ENCODE peak calls at places on chromosomes 16 and 17, in six cellular contexts. One of them, this sample, is unnamed.
A peak's percentile ranks its signal among the peaks of the same experiment; 100 is the strongest.

GRCh38 chr17:8226536-8227237 is 16.3 kb upstream of the AURKB start:
- DNase-seq in colonic mucosa: peak; percentile 90
- DNase-seq in right lobe of liver: no peak
- DNase-seq in PC-3: peak; percentile 3
- DNase-seq in AG04450: peak; percentile 78
- DNase-seq in AG09319: peak; percentile 86
- DNase-seq in this sample: peak; percentile 36

GRCh38 chr16:54938351-54939346 is 8.0 kb downstream of the IRX5 start:
- DNase-seq in AG04450: no peak
- DNase-seq in AG09319: no peak
- DNase-seq in colonic mucosa: no peak
- DNase-seq in right lobe of liver: no peak
- DNase-seq in PC-3: no peak
- DNase-seq in this sample: no peak

GRCh38 chr16:81451753-81452680 is 7.4 kb downstream of the CMIP start:
- DNase-seq in AG04450: no peak
- DNase-seq in AG09319: no peak
- DNase-seq in right lobe of liver: peak; percentile 66
- DNase-seq in PC-3: no peak
- DNase-seq in colonic mucosa: peak; percentile 70
- DNase-seq in this sample: no peak

GRCh38 chr16:29306201-29306600 is 100.3 kb downstream of the NPIPB11 start:
- DNase-seq in PC-3: no peak
- DNase-seq in right lobe of liver: no peak
- DNase-seq in colonic mucosa: no peak
- DNase-seq in AG04450: no peak
- DNase-seq in AG09319: no peak
- DNase-seq in this sample: no peak

GRCh38 chr17:32103476-32104113 is 38.7 kb upstream of the RHOT1 start:
- DNase-seq in right lobe of liver: no peak
- DNase-seq in PC-3: no peak
- DNase-seq in AG04450: no peak
- DNase-seq in AG09319: peak; percentile 20
- DNase-seq in colonic mucosa: no peak
- DNase-seq in this sample: no peak

GRCh38 chr16:8863594-8864424 is 5.0 kb downstream of the CARHSP1 start:
- DNase-seq in colonic mucosa: peak; percentile 67
- DNase-seq in right lobe of liver: peak; percentile 98
- DNase-seq in PC-3: no peak
- DNase-seq in AG09319: no peak
- DNase-seq in AG04450: no peak
- DNase-seq in this sample: no peak

GRCh38 chr17:55325405-55325804 is 60.6 kb downstream of the HLF start:
- DNase-seq in AG04450: no peak
- DNase-seq in right lobe of liver: no peak
- DNase-seq in PC-3: no peak
- DNase-seq in colonic mucosa: no peak
- DNase-seq in AG09319: no peak
- DNase-seq in this sample: no peak

GRCh38 chr16:57818377-57819055 is 16.2 kb upstream of the KIFC3 start:
- DNase-seq in AG04450: no peak
- DNase-seq in AG09319: no peak
- DNase-seq in right lobe of liver: no peak
- DNase-seq in colonic mucosa: no peak
- DNase-seq in PC-3: peak; percentile 78
- DNase-seq in this sample: no peak

GRCh38 chr17:42623732-42624596 is 14.5 kb downstream of the TUBG1 start:
- DNase-seq in PC-3: peak; percentile 91
- DNase-seq in AG09319: no peak
- DNase-seq in right lobe of liver: no peak
- DNase-seq in AG04450: no peak
- DNase-seq in colonic mucosa: peak; percentile 62
- DNase-seq in this sample: no peak

GRCh38 chr17:19386276-19386863 is 620 bp downstream of the MFAP4 start:
- DNase-seq in right lobe of liver: peak; percentile 62
- DNase-seq in AG09319: peak; percentile 48
- DNase-seq in AG04450: peak; percentile 50
- DNase-seq in PC-3: peak; percentile 81
- DNase-seq in colonic mucosa: no peak
- DNase-seq in this sample: no peak

GRCh38 chr16:28863929-28864886 is 565 bp downstream of the SH2B1 start:
- DNase-seq in right lobe of liver: no peak
- DNase-seq in PC-3: no peak
- DNase-seq in AG04450: no peak
- DNase-seq in AG09319: no peak
- DNase-seq in colonic mucosa: peak; percentile 73
- DNase-seq in this sample: no peak

DNA sequence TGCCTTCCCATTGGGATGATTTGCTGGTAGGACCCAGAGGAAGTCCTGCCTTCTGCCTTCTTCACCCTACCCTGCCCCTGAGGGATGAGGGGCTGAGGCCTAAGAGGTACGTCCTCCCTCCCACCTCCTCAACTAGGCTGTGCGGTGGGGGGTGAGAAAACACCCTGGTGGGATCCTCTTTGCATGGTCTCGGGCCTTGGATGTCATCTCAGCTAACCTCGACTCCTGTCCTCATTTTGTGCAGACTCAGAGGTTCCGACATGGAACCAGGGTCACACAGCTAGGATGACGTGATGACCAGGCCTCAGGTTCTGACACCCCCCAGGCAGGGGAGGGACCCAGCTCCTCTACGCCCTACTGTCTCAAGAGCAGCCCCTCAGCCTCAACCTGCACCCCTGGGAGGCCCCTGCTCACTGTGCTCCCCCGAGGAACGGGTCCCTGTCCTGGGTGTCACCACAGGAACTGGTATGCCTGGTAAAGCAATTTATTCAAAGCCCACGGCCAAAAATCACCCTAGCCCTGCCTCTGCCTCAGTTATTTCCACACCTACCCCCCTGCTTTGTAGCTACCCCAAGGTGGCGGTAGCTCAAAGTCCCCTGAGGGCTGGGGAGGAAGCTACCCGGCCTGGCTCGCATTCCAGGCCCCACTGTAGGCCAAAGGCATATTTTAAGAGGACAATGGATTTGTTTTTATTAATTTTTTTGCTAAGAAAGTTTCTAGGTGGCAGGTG is 17.5 kb downstream of the UNC13D start:
- DNase-seq in colonic mucosa: no peak
- DNase-seq in PC-3: no peak
- DNase-seq in AG04450: no peak
- DNase-seq in AG09319: no peak
- DNase-seq in right lobe of liver: no peak
- DNase-seq in this sample: no peak
- TF ChIP-seq CTCF in colonic mucosa: no peak
- TF ChIP-seq CTCF in PC-3: no peak
- TF ChIP-seq CTCF in AG04450: no peak
- TF ChIP-seq CTCF in AG09319: no peak
- TF ChIP-seq CTCF in right lobe of liver: no peak
- TF ChIP-seq CTCF in this sample: no peak

GRCh38 chr17:75077490-75078096 is 10.2 kb upstream of the SLC16A5 start:
- DNase-seq in AG09319: no peak
- DNase-seq in AG04450: no peak
- DNase-seq in PC-3: no peak
- DNase-seq in colonic mucosa: peak; percentile 73
- DNase-seq in right lobe of liver: peak; percentile 86
- DNase-seq in this sample: peak; percentile 53
- TF ChIP-seq CTCF in AG09319: no peak
- TF ChIP-seq CTCF in AG04450: peak; percentile 3
- TF ChIP-seq CTCF in PC-3: peak; percentile 24
- TF ChIP-seq CTCF in colonic mucosa: no peak
- TF ChIP-seq CTCF in right lobe of liver: peak; percentile 18
- TF ChIP-seq CTCF in this sample: no peak

GRCh38 chr16:16118337-16118736 is 105.0 kb downstream of the ABCC6 start:
- DNase-seq in AG04450: no peak
- DNase-seq in AG09319: no peak
- DNase-seq in PC-3: no peak
- DNase-seq in colonic mucosa: no peak
- DNase-seq in right lobe of liver: no peak
- DNase-seq in this sample: no peak

GRCh38 chr16:16120382-16121184 is 102.7 kb downstream of the ABCC6 start:
- DNase-seq in PC-3: no peak
- DNase-seq in AG09319: no peak
- DNase-seq in AG04450: no peak
- DNase-seq in colonic mucosa: peak; percentile 46
- DNase-seq in right lobe of liver: no peak
- DNase-seq in this sample: no peak

GRCh38 chr16:16121185-16121727 is 102.0 kb downstream of the ABCC6 start:
- DNase-seq in AG04450: no peak
- DNase-seq in AG09319: no peak
- DNase-seq in PC-3: no peak
- DNase-seq in colonic mucosa: no peak
- DNase-seq in right lobe of liver: no peak
- DNase-seq in this sample: no peak

GRCh38 chr16:16122264-16122663 is 101.0 kb downstream of the ABCC6 start:
- DNase-seq in AG09319: no peak
- DNase-seq in right lobe of liver: no peak
- DNase-seq in PC-3: no peak
- DNase-seq in colonic mucosa: no peak
- DNase-seq in AG04450: no peak
- DNase-seq in this sample: no peak

GRCh38 chr16:16120044-16120381 is 103.3 kb downstream of the ABCC6 start:
- DNase-seq in right lobe of liver: no peak
- DNase-seq in AG09319: no peak
- DNase-seq in AG04450: no peak
- DNase-seq in colonic mucosa: peak; percentile 63
- DNase-seq in PC-3: no peak
- DNase-seq in this sample: no peak
- TF ChIP-seq CTCF in right lobe of liver: no peak
- TF ChIP-seq CTCF in AG09319: no peak
- TF ChIP-seq CTCF in AG04450: no peak
- TF ChIP-seq CTCF in colonic mucosa: no peak
- TF ChIP-seq CTCF in PC-3: no peak
- TF ChIP-seq CTCF in this sample: no peak

GRCh38 chr16:105521-105920 is 27.5 kb downstream of the MPG start:
- DNase-seq in AG04450: no peak
- DNase-seq in AG09319: no peak
- DNase-seq in right lobe of liver: no peak
- DNase-seq in colonic mucosa: no peak
- DNase-seq in PC-3: no peak
- DNase-seq in this sample: no peak
- TF ChIP-seq CTCF in AG04450: no peak
- TF ChIP-seq CTCF in AG09319: no peak
- TF ChIP-seq CTCF in right lobe of liver: no peak
- TF ChIP-seq CTCF in colonic mucosa: no peak
- TF ChIP-seq CTCF in PC-3: no peak
- TF ChIP-seq CTCF in this sample: no peak

DNA sequence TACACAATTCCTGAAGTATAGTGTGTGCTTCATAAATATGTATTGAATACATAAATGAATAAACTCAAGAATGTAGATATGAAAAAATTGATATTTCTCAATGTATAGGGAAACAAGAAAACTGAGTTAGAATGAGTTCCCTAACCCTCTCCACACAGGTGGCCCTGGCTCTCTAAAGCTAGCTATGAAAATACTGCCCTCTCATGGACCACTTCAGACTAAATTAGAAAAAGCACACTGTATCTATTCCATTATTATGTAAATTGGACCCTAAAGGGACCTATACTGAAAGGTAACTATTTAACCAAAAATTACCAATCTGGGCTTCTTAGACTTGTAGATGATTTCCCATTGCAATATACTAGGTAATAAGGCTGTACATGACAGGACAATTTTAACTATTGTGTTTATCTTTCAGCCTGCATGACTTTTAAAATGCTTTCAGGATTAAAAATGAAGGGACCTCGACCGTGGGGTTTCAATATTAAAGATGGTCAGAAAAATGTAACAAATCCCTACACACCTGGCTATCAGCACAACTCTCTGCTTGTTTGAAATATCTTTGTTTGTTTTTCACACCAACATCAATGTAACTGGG is 672.5 kb upstream of the KIF2B start:
- DNase-seq in PC-3: peak; percentile 19
- DNase-seq in right lobe of liver: no peak
- DNase-seq in colonic mucosa: no peak
- DNase-seq in AG09319: no peak
- DNase-seq in AG04450: no peak
- DNase-seq in this sample: no peak
- TF ChIP-seq CTCF in PC-3: peak; percentile 44
- TF ChIP-seq CTCF in right lobe of liver: peak; percentile 30
- TF ChIP-seq CTCF in colonic mucosa: no peak
- TF ChIP-seq CTCF in AG09319: no peak
- TF ChIP-seq CTCF in AG04450: no peak
- TF ChIP-seq CTCF in this sample: no peak

GRCh38 chr16:66698046-66698445 is 1.5 kb upstream of the CMTM4 start:
- DNase-seq in colonic mucosa: no peak
- DNase-seq in AG04450: no peak
- DNase-seq in PC-3: no peak
- DNase-seq in AG09319: no peak
- DNase-seq in right lobe of liver: no peak
- DNase-seq in this sample: no peak

GRCh38 chr16:66695935-66696668 is 441 bp downstream of the CMTM4 start:
- DNase-seq in AG09319: no peak
- DNase-seq in PC-3: peak; percentile 35
- DNase-seq in colonic mucosa: peak; percentile 80
- DNase-seq in right lobe of liver: peak; percentile 54
- DNase-seq in AG04450: no peak
- DNase-seq in this sample: peak; percentile 18

GRCh38 chr16:66699898-66700297 is 3.4 kb upstream of the CMTM4 start:
- DNase-seq in AG09319: no peak
- DNase-seq in colonic mucosa: no peak
- DNase-seq in right lobe of liver: no peak
- DNase-seq in PC-3: no peak
- DNase-seq in AG04450: no peak
- DNase-seq in this sample: no peak

GRCh38 chr16:66695474-66695934 is 1.0 kb downstream of the CMTM4 start:
- DNase-seq in AG09319: no peak
- DNase-seq in right lobe of liver: no peak
- DNase-seq in colonic mucosa: no peak
- DNase-seq in PC-3: no peak
- DNase-seq in AG04450: no peak
- DNase-seq in this sample: no peak

DNA sequence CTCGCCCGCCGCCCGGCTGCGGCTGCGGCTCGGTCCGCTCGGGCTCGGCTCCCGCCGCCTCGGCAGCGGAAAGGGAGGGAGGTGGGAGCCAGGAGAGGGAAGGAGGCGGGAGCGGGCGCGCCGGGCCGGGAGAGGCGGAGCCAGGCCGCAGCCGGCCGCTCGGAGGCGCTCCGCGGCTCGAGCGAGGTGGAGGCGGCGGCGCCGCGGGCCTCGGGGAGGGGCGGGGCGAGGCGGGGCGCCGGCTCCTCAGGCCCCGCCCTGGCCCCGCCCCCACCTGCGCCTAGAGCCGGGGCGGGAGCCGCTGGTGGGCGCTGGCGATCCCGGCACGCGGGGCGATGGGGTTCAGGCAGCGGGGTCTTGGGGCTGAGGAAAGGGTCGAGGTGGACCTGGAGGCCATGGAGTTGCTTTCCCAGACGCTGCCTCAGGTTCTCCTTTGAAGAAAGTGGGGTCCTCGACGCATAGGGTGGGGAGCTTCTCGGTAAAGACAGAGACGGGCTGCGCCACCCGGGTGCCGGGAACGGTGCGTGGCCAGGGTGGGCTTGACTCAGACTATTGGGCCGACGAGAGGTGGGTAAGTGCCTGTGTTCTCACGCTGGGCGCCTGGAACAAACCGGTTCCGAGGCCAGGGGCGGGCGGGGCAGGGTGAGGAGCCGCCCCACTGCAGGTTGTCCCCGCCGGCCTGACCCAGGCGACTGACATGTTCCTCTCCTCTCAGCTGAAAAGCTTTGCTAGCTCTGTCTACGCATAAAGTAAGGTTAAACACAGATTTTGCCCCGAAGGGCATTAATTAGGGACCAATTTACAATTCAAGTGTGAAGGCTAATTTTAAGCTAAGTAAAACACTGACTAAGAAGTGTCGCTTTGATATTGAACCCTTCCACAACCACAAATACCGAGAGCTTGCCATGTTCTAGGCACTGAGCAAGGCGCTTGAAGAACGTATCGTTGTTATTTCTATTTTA is at the start of gene CMTM4:
- DNase-seq in AG04450: peak; percentile 26
- DNase-seq in AG09319: peak; percentile 66
- DNase-seq in colonic mucosa: peak; percentile 85
- DNase-seq in PC-3: peak; percentile 87
- DNase-seq in right lobe of liver: peak; percentile 91
- DNase-seq in this sample: peak; percentile 76
- TF ChIP-seq CTCF in AG04450: no peak
- TF ChIP-seq CTCF in AG09319: no peak
- TF ChIP-seq CTCF in colonic mucosa: no peak
- TF ChIP-seq CTCF in PC-3: peak; percentile 32
- TF ChIP-seq CTCF in right lobe of liver: peak; percentile 15
- TF ChIP-seq CTCF in this sample: no peak

This sample was measured in activated B cell treated with CpG ODN at 0.5 μM for 24 hours.